ENCODE peak calls at places on chromosomes 11 and 22, in ten cellular contexts. S, B, D, X, A, W, Y, Z, V and T are unnamed samples.

GRCh38 chr11:46894506-46894905 is 23.8 kb downstream of the LRP4 start:
- DNase-seq in W (no peak), B (no peak), Y (no peak), D (no peak), Z (no peak), X (peak; percentile 58), V (no peak), S (no peak), A (no peak), T (no peak)

GRCh38 chr11:19493446-19493845 is 219.2 kb upstream of the NAV2 start:
- DNase-seq in W (no peak), A (no peak), X (no peak), Y (no peak), D (peak; percentile 86), B (no peak), Z (peak; percentile 32), V (no peak), S (no peak), T (no peak)

GRCh38 chr11:64340671-64341335 is 799 bp downstream of the CCDC88B start:
- DNase-seq in Z (peak; percentile 90), X (peak; percentile 87), S (peak; percentile 87), Y (peak; percentile 87), B (no peak), D (peak; percentile 31), V (peak; percentile 75), A (no peak), W (no peak), T (no peak)

GRCh38 chr22:23243006-23243573 is 62.8 kb downstream of the BCR start:
- DNase-seq in Z (peak; percentile 96), X (no peak), A (no peak), B (no peak), V (peak; percentile 37), S (peak; percentile 30), W (no peak), D (no peak), Y (peak; percentile 42), T (no peak)

GRCh38 chr22:24521791-24522245 is 26.7 kb downstream of the UPB1 start:
- DNase-seq in W (peak; percentile 45), A (no peak), X (no peak), Y (no peak), V (no peak), Z (peak; percentile 91), B (no peak), D (peak; percentile 80), S (no peak), T (no peak)

GRCh38 chr11:87092159-87092558 is 54.4 kb downstream of the TMEM135 start:
- DNase-seq in B (no peak), V (no peak), Y (no peak), W (no peak), D (no peak), S (no peak), Z (no peak), X (no peak), A (no peak), T (no peak)

GRCh38 chr11:74316772-74317505 is 5.5 kb upstream of the P4HA3 start:
- DNase-seq in S (no peak), Y (no peak), V (no peak), D (no peak), Z (no peak), B (no peak), A (no peak), W (no peak), X (no peak), T (no peak)

GRCh38 chr11:62427630-62428233 is 8.9 kb downstream of the SCGB1A1 start:
- DNase-seq in Z (no peak), A (no peak), S (no peak), B (no peak), D (no peak), V (no peak), W (peak; percentile 63), X (no peak), Y (no peak), T (no peak)

GRCh38 chr11:71078482-71078881 is 173.9 kb downstream of the SHANK2 start:
- DNase-seq in V (no peak), A (no peak), Y (no peak), D (no peak), X (no peak), W (no peak), Z (peak; percentile 51), S (peak; percentile 1), B (no peak), T (no peak)

GRCh38 chr11:107123022-107123421 is 104.7 kb upstream of the GUCY1A2 start:
- DNase-seq in A (no peak), X (no peak), Y (no peak), S (no peak), D (no peak), B (no peak), Z (no peak), V (no peak), W (no peak), T (no peak)

GRCh38 chr11:16252373-16252772 is 104.0 kb downstream of the SOX6 start:
- DNase-seq in W (no peak), B (no peak), S (no peak), D (peak; percentile 10), Z (peak; percentile 74), Y (no peak), X (no peak), V (no peak), A (no peak), T (no peak)

GRCh38 chr11:126870021-126870420 is 130.5 kb downstream of the KIRREL3 start:
- DNase-seq in A (no peak), Y (no peak), W (no peak), V (no peak), S (no peak), X (no peak), B (no peak), Z (no peak), D (no peak), T (no peak)

GRCh38 chr11:31106963-31107576 is 262.5 kb downstream of the DCDC1 start:
- DNase-seq in Z (peak; percentile 92), A (peak; percentile 44), Y (peak; percentile 81), X (peak; percentile 77), V (peak; percentile 22), B (peak; percentile 49), W (peak; percentile 7), D (peak; percentile 80), S (peak; percentile 65), T (no peak)

GRCh38 chr11:69587454-69588081 is 53.4 kb upstream of the CCND1 start:
- DNase-seq in V (no peak), W (no peak), Z (no peak), S (no peak), X (no peak), Y (no peak), B (no peak), A (no peak), D (no peak), T (no peak)

GRCh38 chr22:38981659-38982007 is 514 bp upstream of the APOBEC3B start:
- DNase-seq in Y (no peak), Z (no peak), S (no peak), V (no peak), D (no peak), X (no peak), A (no peak), W (no peak), B (no peak), T (no peak)

GRCh38 chr22:48794906-48795305 is 1032.8 kb downstream of the BRD1 start:
- DNase-seq in X (peak; percentile 37), W (no peak), Y (no peak), A (no peak), V (no peak), D (no peak), B (no peak), S (no peak), Z (no peak), T (no peak)

GRCh38 chr11:107044503-107044902 is 26.2 kb upstream of the GUCY1A2 start:
- DNase-seq in A (no peak), D (no peak), V (no peak), Y (no peak), S (no peak), W (no peak), X (no peak), B (no peak), Z (no peak), T (no peak)

GRCh38 chr11:34356576-34356917 is 1.3 kb downstream of the ABTB2 start:
- DNase-seq in Y (no peak), W (no peak), D (no peak), S (no peak), A (peak; percentile 23), V (no peak), B (no peak), X (peak; percentile 86), Z (peak; percentile 60), T (no peak)

GRCh38 chr11:78363018-78363619 is 54.5 kb downstream of the GAB2 start:
- DNase-seq in X (no peak), A (no peak), B (no peak), W (no peak), D (no peak), Y (no peak), S (no peak), V (no peak), Z (no peak), T (no peak)

GRCh38 chr22:50269573-50270301 is 443 bp downstream of the MAPK11 start:
- DNase-seq in B (peak; percentile 62), W (no peak), V (no peak), S (peak; percentile 83), Y (peak; percentile 61), Z (no peak), D (peak; percentile 79), X (no peak), A (peak; percentile 53), T (no peak)

GRCh38 chr22:46063861-46064235 is 86.5 kb upstream of the PPARA start:
- DNase-seq in V (no peak), S (no peak), Z (no peak), X (peak; percentile 23), W (no peak), B (no peak), D (no peak), A (peak; percentile 8), Y (no peak), T (no peak)

GRCh38 chr11:93368022-93368421 is 37.5 kb downstream of the DEUP1 start:
- DNase-seq in S (no peak), B (no peak), Y (no peak), W (no peak), D (no peak), Z (no peak), X (no peak), V (no peak), A (no peak), T (no peak)

GRCh38 chr22:20514658-20515406 is 7.4 kb downstream of the MED15 start:
- DNase-seq in B (no peak), V (no peak), W (no peak), A (no peak), S (no peak), Y (no peak), X (no peak), D (no peak), Z (no peak), T (no peak)

GRCh38 chr11:100105605-100106358 is 581.3 kb upstream of the ARHGAP42 start:
- DNase-seq in X (no peak), Z (no peak), Y (no peak), D (no peak), A (no peak), S (no peak), V (no peak), B (no peak), W (no peak), T (no peak)

GRCh38 chr11:13487661-13488030 is 8.2 kb downstream of the PTH start:
- DNase-seq in S (no peak), Y (no peak), W (no peak), Z (peak; percentile 75), X (no peak), B (no peak), A (no peak), D (no peak), V (no peak), T (no peak)

GRCh38 chr22:17733484-17733883 is 40.8 kb downstream of the BID start:
- DNase-seq in W (no peak), Z (no peak), A (no peak), Y (no peak), X (no peak), D (no peak), S (no peak), B (no peak), V (no peak), T (no peak)

GRCh38 chr11:76903325-76903724 is 42.6 kb downstream of the ACER3 start:
- DNase-seq in D (no peak), Y (no peak), X (no peak), Z (peak; percentile 92), W (no peak), B (no peak), V (no peak), S (no peak), A (no peak), T (no peak)

GRCh38 chr11:93524173-93524536 is 19.0 kb downstream of the SMCO4 start:
- DNase-seq in A (no peak), Z (no peak), W (no peak), Y (no peak), X (no peak), S (no peak), D (no peak), B (no peak), V (no peak), T (no peak)